ENCODE peak calls at places on chromosomes 4 and X, in five cellular contexts. I is NCI-H1694 treated with DMSO at 0.1 percent for 48 hours, O is non-pigmented ciliary epithelial cell, S is NCI-H2081, T is cardiac fibroblast. Y is an unnamed sample.

GRCh38 chrX:50812995-50813842 is 775 bp downstream of the SHROOM4 start:
- DNase-seq in I (no peak), O (no peak), S (no peak), T (peak; percentile 58), Y (no peak)

GRCh38 chrX:110699109-110699508 is 96.5 kb downstream of the CHRDL1 start:
- DNase-seq in I (no peak), O (peak; percentile 3), S (no peak), T (no peak), Y (no peak)

GRCh38 chr4:81601270-81601694 is 129.6 kb upstream of the RASGEF1B start:
- DNase-seq in I (no peak), O (no peak), S (no peak), T (peak; percentile 88), Y (no peak)

GRCh38 chr4:41427306-41427882 is 110.6 kb upstream of the LIMCH1 start:
- DNase-seq in I (no peak), O (no peak), S (no peak), T (no peak), Y (no peak)

GRCh38 chr4:139522457-139522856 is 33.6 kb downstream of the SETD7 start:
- DNase-seq in I (no peak), O (no peak), S (no peak), T (no peak), Y (no peak)

GRCh38 chrX:22666441-22666840 is 333.3 kb upstream of the DDX53 start:
- DNase-seq in I (no peak), O (no peak), S (no peak), T (peak; percentile 69), Y (peak; percentile 71)

GRCh38 chrX:108032944-108033343 is 11.9 kb upstream of the VSIG1 start:
- DNase-seq in I (no peak), O (no peak), S (no peak), T (no peak), Y (no peak)

GRCh38 chr4:153464068-153464467 is 2.1 kb upstream of the TMEM131L start:
- DNase-seq in I (no peak), O (no peak), S (no peak), T (no peak), Y (no peak)

GRCh38 chr4:86493460-86493859 is 100.7 kb upstream of the PTPN13 start:
- DNase-seq in I (no peak), O (no peak), S (no peak), T (peak; percentile 53), Y (peak; percentile 70)

GRCh38 chr4:141609243-141609642 is 27.1 kb upstream of the IL15 start:
- DNase-seq in I (no peak), O (no peak), S (no peak), T (peak; percentile 10), Y (no peak)

GRCh38 chrX:70133303-70134115 is at the start of gene IGBP1:
- DNase-seq in I (peak; percentile 91), O (peak; percentile 42), S (peak; percentile 86), T (peak; percentile 88), Y (peak; percentile 99)

GRCh38 chr4:186297013-186297645 is 31.1 kb downstream of the F11 start:
- DNase-seq in I (peak; percentile 22), O (peak; percentile 27), S (peak; percentile 34), T (peak; percentile 75), Y (peak; percentile 82)

GRCh38 chr4:70559216-70559830 is 32.7 kb upstream of the AMBN start:
- DNase-seq in I (peak; percentile 3), O (peak; percentile 17), S (peak; percentile 27), T (peak; percentile 57), Y (peak; percentile 61)

GRCh38 chrX:17052210-17052609 is 105.8 kb downstream of the REPS2 start:
- DNase-seq in I (no peak), O (no peak), S (no peak), T (no peak), Y (no peak)

GRCh38 chr4:101191302-101192098 is 155.8 kb downstream of the PPP3CA start:
- DNase-seq in I (no peak), O (no peak), S (no peak), T (peak; percentile 98), Y (no peak)

GRCh38 chr4:26330186-26330787 is 9.5 kb downstream of the RBPJ start:
- DNase-seq in I (peak; percentile 50), O (no peak), S (peak; percentile 74), T (peak; percentile 73), Y (peak; percentile 73)

GRCh38 chr4:117327491-117327890 is 242.1 kb upstream of the TRAM1L1 start:
- DNase-seq in I (no peak), O (no peak), S (no peak), T (no peak), Y (no peak)

GRCh38 chr4:176189891-176190795 is 5.2 kb downstream of the SPATA4 start:
- DNase-seq in I (no peak), O (no peak), S (no peak), T (no peak), Y (no peak)

GRCh38 chr4:2302387-2303119 is 40.6 kb upstream of the MXD4 start:
- DNase-seq in I (no peak), O (no peak), S (no peak), T (no peak), Y (no peak)

GRCh38 chr4:107719211-107719926 is 665 bp downstream of the PAPSS1 start:
- DNase-seq in I (no peak), O (no peak), S (no peak), T (peak; percentile 36), Y (peak; percentile 63)

GRCh38 chrX:20531667-20532066 is 265.0 kb upstream of the RPS6KA3 start:
- DNase-seq in I (no peak), O (no peak), S (no peak), T (no peak), Y (no peak)

GRCh38 chr4:107721436-107722090 is 1.5 kb upstream of the PAPSS1 start:
- DNase-seq in I (no peak), O (no peak), S (no peak), T (no peak), Y (no peak)

GRCh38 chr4:7427326-7428260 is 7.1 kb downstream of the PSAPL1 start:
- DNase-seq in I (no peak), O (no peak), S (no peak), T (no peak), Y (no peak)

GRCh38 chrX:129585691-129586090 is 45.6 kb downstream of the OCRL start:
- DNase-seq in I (no peak), O (no peak), S (no peak), T (no peak), Y (no peak)

GRCh38 chrX:45714864-45715263 is 514.2 kb upstream of the DIPK2B start:
- DNase-seq in I (no peak), O (no peak), S (no peak), T (peak; percentile 52), Y (peak; percentile 57)

Y was measured in KBM-7.